ENCODE peak calls at places on chromosomes 5 and 9, in eight cellular contexts. One of them, this sample, is unnamed.
A peak's percentile ranks its signal among the peaks of the same experiment; 100 is the strongest.

GRCh38 chr5:68369436-68370125 is 154.0 kb downstream of the PIK3R1 start:
- DNase-seq in lower lobe of right lung: no peak
- DNase-seq in fibroblast of pulmonary artery: no peak
- DNase-seq in tibial artery: no peak
- DNase-seq in aorta: no peak
- DNase-seq in cardiac fibroblast: no peak
- DNase-seq in BJ: no peak
- DNase-seq in AG04450: no peak
- DNase-seq in this sample: no peak

GRCh38 chr9:35689601-35690446 is at the start of gene TPM2:
- DNase-seq in lower lobe of right lung: peak; percentile 56
- DNase-seq in fibroblast of pulmonary artery: peak; percentile 88
- DNase-seq in tibial artery: peak; percentile 96
- DNase-seq in aorta: peak; percentile 96
- DNase-seq in cardiac fibroblast: peak; percentile 90
- DNase-seq in BJ: peak; percentile 46
- DNase-seq in AG04450: peak; percentile 84
- DNase-seq in this sample: peak; percentile 72

GRCh38 chr9:88746744-88747398 is 211.9 kb downstream of the NXNL2 start:
- DNase-seq in lower lobe of right lung: no peak
- DNase-seq in fibroblast of pulmonary artery: no peak
- DNase-seq in tibial artery: no peak
- DNase-seq in aorta: no peak
- DNase-seq in cardiac fibroblast: no peak
- DNase-seq in BJ: no peak
- DNase-seq in AG04450: no peak
- DNase-seq in this sample: peak; percentile 62

GRCh38 chr5:98768160-98769005 is 5.1 kb upstream of the RGMB start:
- DNase-seq in lower lobe of right lung: peak; percentile 46
- DNase-seq in fibroblast of pulmonary artery: peak; percentile 66
- DNase-seq in tibial artery: no peak
- DNase-seq in aorta: no peak
- DNase-seq in cardiac fibroblast: peak; percentile 65
- DNase-seq in BJ: no peak
- DNase-seq in AG04450: no peak
- DNase-seq in this sample: peak; percentile 73

GRCh38 chr5:6188344-6188743 is 190.0 kb downstream of the MED10 start:
- DNase-seq in lower lobe of right lung: no peak
- DNase-seq in fibroblast of pulmonary artery: no peak
- DNase-seq in tibial artery: no peak
- DNase-seq in aorta: no peak
- DNase-seq in cardiac fibroblast: no peak
- DNase-seq in BJ: no peak
- DNase-seq in AG04450: no peak
- DNase-seq in this sample: no peak

GRCh38 chr5:33588654-33589372 is 148.0 kb downstream of the TARS1 start:
- DNase-seq in lower lobe of right lung: no peak
- DNase-seq in fibroblast of pulmonary artery: no peak
- DNase-seq in tibial artery: no peak
- DNase-seq in aorta: no peak
- DNase-seq in cardiac fibroblast: peak; percentile 8
- DNase-seq in BJ: no peak
- DNase-seq in AG04450: no peak
- DNase-seq in this sample: peak; percentile 31

GRCh38 chr5:56620903-56621680 is 194.3 kb upstream of the MAP3K1 start:
- DNase-seq in lower lobe of right lung: no peak
- DNase-seq in fibroblast of pulmonary artery: peak; percentile 78
- DNase-seq in tibial artery: no peak
- DNase-seq in aorta: no peak
- DNase-seq in cardiac fibroblast: peak; percentile 49
- DNase-seq in BJ: no peak
- DNase-seq in AG04450: no peak
- DNase-seq in this sample: peak; percentile 54

GRCh38 chr5:73031839-73032238 is 76.0 kb downstream of the FCHO2 start:
- DNase-seq in lower lobe of right lung: no peak
- DNase-seq in fibroblast of pulmonary artery: peak; percentile 83
- DNase-seq in tibial artery: no peak
- DNase-seq in aorta: no peak
- DNase-seq in cardiac fibroblast: peak; percentile 73
- DNase-seq in BJ: peak; percentile 35
- DNase-seq in AG04450: peak; percentile 66
- DNase-seq in this sample: peak; percentile 84

GRCh38 chr5:8825161-8825757 is 720.6 kb downstream of the SEMA5A start:
- DNase-seq in lower lobe of right lung: no peak
- DNase-seq in fibroblast of pulmonary artery: no peak
- DNase-seq in tibial artery: no peak
- DNase-seq in aorta: no peak
- DNase-seq in cardiac fibroblast: peak; percentile 11
- DNase-seq in BJ: no peak
- DNase-seq in AG04450: no peak
- DNase-seq in this sample: peak; percentile 44

GRCh38 chr5:178314961-178315820 is 82.6 kb upstream of the PHYKPL start:
- DNase-seq in lower lobe of right lung: peak; percentile 25
- DNase-seq in fibroblast of pulmonary artery: no peak
- DNase-seq in tibial artery: no peak
- DNase-seq in aorta: peak; percentile 38
- DNase-seq in cardiac fibroblast: no peak
- DNase-seq in BJ: no peak
- DNase-seq in AG04450: no peak
- DNase-seq in this sample: no peak

GRCh38 chr5:101047181-101047580 is 144.1 kb upstream of the ST8SIA4 start:
- DNase-seq in lower lobe of right lung: no peak
- DNase-seq in fibroblast of pulmonary artery: no peak
- DNase-seq in tibial artery: no peak
- DNase-seq in aorta: no peak
- DNase-seq in cardiac fibroblast: no peak
- DNase-seq in BJ: no peak
- DNase-seq in AG04450: no peak
- DNase-seq in this sample: no peak

GRCh38 chr5:87263498-87263897 is 4.2 kb upstream of the RASA1 start:
- DNase-seq in lower lobe of right lung: no peak
- DNase-seq in fibroblast of pulmonary artery: no peak
- DNase-seq in tibial artery: no peak
- DNase-seq in aorta: no peak
- DNase-seq in cardiac fibroblast: no peak
- DNase-seq in BJ: no peak
- DNase-seq in AG04450: no peak
- DNase-seq in this sample: no peak

GRCh38 chr5:66958126-66958983 is 238.2 kb downstream of the CD180 start:
- DNase-seq in lower lobe of right lung: no peak
- DNase-seq in fibroblast of pulmonary artery: peak; percentile 75
- DNase-seq in tibial artery: no peak
- DNase-seq in aorta: no peak
- DNase-seq in cardiac fibroblast: peak; percentile 80
- DNase-seq in BJ: no peak
- DNase-seq in AG04450: no peak
- DNase-seq in this sample: peak; percentile 85

GRCh38 chr5:82107277-82107676 is 135.5 kb downstream of the ATG10 start:
- DNase-seq in lower lobe of right lung: no peak
- DNase-seq in fibroblast of pulmonary artery: peak; percentile 66
- DNase-seq in tibial artery: no peak
- DNase-seq in aorta: no peak
- DNase-seq in cardiac fibroblast: peak; percentile 64
- DNase-seq in BJ: no peak
- DNase-seq in AG04450: no peak
- DNase-seq in this sample: peak; percentile 67

GRCh38 chr5:60183881-60184280 is 290.4 kb upstream of the PDE4D start:
- DNase-seq in lower lobe of right lung: no peak
- DNase-seq in fibroblast of pulmonary artery: no peak
- DNase-seq in tibial artery: no peak
- DNase-seq in aorta: no peak
- DNase-seq in cardiac fibroblast: no peak
- DNase-seq in BJ: no peak
- DNase-seq in AG04450: no peak
- DNase-seq in this sample: no peak

GRCh38 chr5:60185230-60186104 is 291.9 kb upstream of the PDE4D start:
- DNase-seq in lower lobe of right lung: no peak
- DNase-seq in fibroblast of pulmonary artery: no peak
- DNase-seq in tibial artery: no peak
- DNase-seq in aorta: no peak
- DNase-seq in cardiac fibroblast: no peak
- DNase-seq in BJ: no peak
- DNase-seq in AG04450: no peak
- DNase-seq in this sample: no peak

GRCh38 chr5:60184599-60184998 is 291.1 kb upstream of the PDE4D start:
- DNase-seq in lower lobe of right lung: no peak
- DNase-seq in fibroblast of pulmonary artery: no peak
- DNase-seq in tibial artery: no peak
- DNase-seq in aorta: no peak
- DNase-seq in cardiac fibroblast: peak; percentile 4
- DNase-seq in BJ: no peak
- DNase-seq in AG04450: no peak
- DNase-seq in this sample: no peak
- H3K4me3 ChIP-seq in lower lobe of right lung: peak overlapping the region; percentile 30
- H3K4me3 ChIP-seq in fibroblast of pulmonary artery: no peak overlapping the region
- H3K4me3 ChIP-seq in tibial artery: no peak overlapping the region
- H3K4me3 ChIP-seq in aorta: no peak overlapping the region
- H3K4me3 ChIP-seq in cardiac fibroblast: no peak overlapping the region
- H3K4me3 ChIP-seq in BJ: no peak overlapping the region
- H3K4me3 ChIP-seq in AG04450: no peak overlapping the region
- H3K4me3 ChIP-seq in this sample: no peak overlapping the region

GRCh38 chr5:60672693-60673264 is 27.2 kb downstream of the DEPDC1B start:
- DNase-seq in lower lobe of right lung: no peak
- DNase-seq in fibroblast of pulmonary artery: no peak
- DNase-seq in tibial artery: no peak
- DNase-seq in aorta: no peak
- DNase-seq in cardiac fibroblast: no peak
- DNase-seq in BJ: no peak
- DNase-seq in AG04450: no peak
- DNase-seq in this sample: no peak

GRCh38 chr5:60674251-60674650 is 25.7 kb downstream of the DEPDC1B start:
- DNase-seq in lower lobe of right lung: no peak
- DNase-seq in fibroblast of pulmonary artery: no peak
- DNase-seq in tibial artery: no peak
- DNase-seq in aorta: no peak
- DNase-seq in cardiac fibroblast: no peak
- DNase-seq in BJ: no peak
- DNase-seq in AG04450: no peak
- DNase-seq in this sample: no peak

GRCh38 chr5:60673329-60673728 is 26.6 kb downstream of the DEPDC1B start:
- DNase-seq in lower lobe of right lung: no peak
- DNase-seq in fibroblast of pulmonary artery: no peak
- DNase-seq in tibial artery: no peak
- DNase-seq in aorta: no peak
- DNase-seq in cardiac fibroblast: no peak
- DNase-seq in BJ: no peak
- DNase-seq in AG04450: no peak
- DNase-seq in this sample: no peak

GRCh38 chr5:60670764-60671163 is 29.2 kb downstream of the DEPDC1B start:
- DNase-seq in lower lobe of right lung: no peak
- DNase-seq in fibroblast of pulmonary artery: no peak
- DNase-seq in tibial artery: no peak
- DNase-seq in aorta: no peak
- DNase-seq in cardiac fibroblast: no peak
- DNase-seq in BJ: no peak
- DNase-seq in AG04450: no peak
- DNase-seq in this sample: no peak

GRCh38 chr5:60671899-60672692 is 27.9 kb downstream of the DEPDC1B start:
- DNase-seq in lower lobe of right lung: no peak
- DNase-seq in fibroblast of pulmonary artery: no peak
- DNase-seq in tibial artery: no peak
- DNase-seq in aorta: no peak
- DNase-seq in cardiac fibroblast: no peak
- DNase-seq in BJ: no peak
- DNase-seq in AG04450: no peak
- DNase-seq in this sample: no peak
- H3K4me3 ChIP-seq in lower lobe of right lung: no peak overlapping the region
- H3K4me3 ChIP-seq in fibroblast of pulmonary artery: no peak overlapping the region
- H3K4me3 ChIP-seq in tibial artery: no peak overlapping the region
- H3K4me3 ChIP-seq in aorta: no peak overlapping the region
- H3K4me3 ChIP-seq in cardiac fibroblast: no peak overlapping the region
- H3K4me3 ChIP-seq in BJ: no peak overlapping the region
- H3K4me3 ChIP-seq in AG04450: no peak overlapping the region
- H3K4me3 ChIP-seq in this sample: no peak overlapping the region

GRCh38 chr5:10630126-10630525 is 66.3 kb downstream of the ANKRD33B start:
- DNase-seq in lower lobe of right lung: no peak
- DNase-seq in fibroblast of pulmonary artery: no peak
- DNase-seq in tibial artery: no peak
- DNase-seq in aorta: no peak
- DNase-seq in cardiac fibroblast: no peak
- DNase-seq in BJ: no peak
- DNase-seq in AG04450: no peak
- DNase-seq in this sample: no peak

GRCh38 chr5:10631597-10631996 is 67.7 kb downstream of the ANKRD33B start:
- DNase-seq in lower lobe of right lung: no peak
- DNase-seq in fibroblast of pulmonary artery: no peak
- DNase-seq in tibial artery: no peak
- DNase-seq in aorta: no peak
- DNase-seq in cardiac fibroblast: no peak
- DNase-seq in BJ: no peak
- DNase-seq in AG04450: no peak
- DNase-seq in this sample: no peak

GRCh38 chr5:10634056-10634455 is 70.2 kb downstream of the ANKRD33B start:
- DNase-seq in lower lobe of right lung: no peak
- DNase-seq in fibroblast of pulmonary artery: no peak
- DNase-seq in tibial artery: no peak
- DNase-seq in aorta: no peak
- DNase-seq in cardiac fibroblast: no peak
- DNase-seq in BJ: no peak
- DNase-seq in AG04450: no peak
- DNase-seq in this sample: no peak

GRCh38 chr5:10633271-10634049 is 69.6 kb downstream of the ANKRD33B start:
- DNase-seq in lower lobe of right lung: no peak
- DNase-seq in fibroblast of pulmonary artery: no peak
- DNase-seq in tibial artery: no peak
- DNase-seq in aorta: no peak
- DNase-seq in cardiac fibroblast: no peak
- DNase-seq in BJ: no peak
- DNase-seq in AG04450: no peak
- DNase-seq in this sample: no peak

GRCh38 chr5:10632110-10632903 is 68.4 kb downstream of the ANKRD33B start:
- DNase-seq in lower lobe of right lung: no peak
- DNase-seq in fibroblast of pulmonary artery: no peak
- DNase-seq in tibial artery: no peak
- DNase-seq in aorta: no peak
- DNase-seq in cardiac fibroblast: no peak
- DNase-seq in BJ: no peak
- DNase-seq in AG04450: no peak
- DNase-seq in this sample: peak; percentile 53
- H3K4me3 ChIP-seq in lower lobe of right lung: peak overlapping the region; percentile 21
- H3K4me3 ChIP-seq in fibroblast of pulmonary artery: no peak overlapping the region
- H3K4me3 ChIP-seq in tibial artery: no peak overlapping the region
- H3K4me3 ChIP-seq in aorta: no peak overlapping the region
- H3K4me3 ChIP-seq in cardiac fibroblast: no peak overlapping the region
- H3K4me3 ChIP-seq in BJ: no peak overlapping the region
- H3K4me3 ChIP-seq in AG04450: no peak overlapping the region
- H3K4me3 ChIP-seq in this sample: no peak overlapping the region

DNA sequence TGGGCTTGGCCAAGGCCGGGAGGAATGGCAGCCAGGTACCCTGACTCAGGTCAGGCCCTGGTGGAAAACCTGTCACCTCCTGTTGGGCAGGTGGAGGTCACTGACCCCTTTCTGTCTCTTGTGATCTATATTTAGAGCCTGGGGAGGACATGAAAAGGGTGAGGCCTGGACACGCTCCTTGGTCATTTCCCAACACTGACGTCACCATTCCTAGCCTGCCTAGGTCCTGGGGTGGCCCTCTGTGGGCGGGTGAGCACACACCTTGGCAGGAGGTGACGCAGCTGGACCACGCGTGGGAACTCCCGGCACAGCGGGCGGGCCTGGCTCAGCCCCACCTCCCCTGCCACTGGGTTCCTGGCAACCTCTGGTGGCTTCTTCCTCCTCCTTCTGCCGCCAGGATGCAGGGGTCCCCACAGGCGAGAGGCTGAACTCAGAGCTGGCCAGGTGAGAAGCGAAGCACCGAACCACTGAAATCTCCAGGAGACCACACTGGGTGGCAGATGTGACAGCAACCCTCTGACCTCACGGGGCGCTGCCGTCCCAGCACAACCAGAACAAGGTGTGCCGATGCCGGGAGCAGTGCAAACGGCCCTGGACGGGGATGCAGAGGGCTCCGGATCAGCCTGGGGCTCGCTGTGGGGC is 6.4 kb upstream of the RALGDS start:
- DNase-seq in lower lobe of right lung: peak; percentile 86
- DNase-seq in fibroblast of pulmonary artery: no peak
- DNase-seq in tibial artery: no peak
- DNase-seq in aorta: no peak
- DNase-seq in cardiac fibroblast: no peak
- DNase-seq in BJ: no peak
- DNase-seq in AG04450: no peak
- DNase-seq in this sample: no peak
- H3K4me3 ChIP-seq in lower lobe of right lung: no peak overlapping the region
- H3K4me3 ChIP-seq in fibroblast of pulmonary artery: no peak overlapping the region
- H3K4me3 ChIP-seq in tibial artery: no peak overlapping the region
- H3K4me3 ChIP-seq in aorta: no peak overlapping the region
- H3K4me3 ChIP-seq in cardiac fibroblast: no peak overlapping the region
- H3K4me3 ChIP-seq in BJ: no peak overlapping the region
- H3K4me3 ChIP-seq in AG04450: no peak overlapping the region
- H3K4me3 ChIP-seq in this sample: no peak overlapping the region